ENCODE peak calls at places on chromosomes 16 and 17, in eight cellular contexts. One of them, this sample, is unnamed.

GRCh38 chr17:75490173-75490743 is 25.1 kb downstream of the CASKIN2 start:
- DNase-seq in C1 segment of cervical spinal cord: no peak
- DNase-seq in NCI-H1092 treated with DMSO at 0.1 percent for 48 hours: no peak
- DNase-seq in stimulated activated naive CD4-positive, alpha-beta T cell: no peak
- DNase-seq in hypothalamus: no peak
- DNase-seq in NCI-H1105: no peak
- DNase-seq in NCI-H748 treated with DMSO at 0.1 percent for 48 hours: no peak
- DNase-seq in pancreas: peak
- DNase-seq in this sample: no peak

GRCh38 chr16:678858-679807 is 1.1 kb upstream of the STUB1 start:
- DNase-seq in C1 segment of cervical spinal cord: no peak
- DNase-seq in NCI-H1092 treated with DMSO at 0.1 percent for 48 hours: peak
- DNase-seq in stimulated activated naive CD4-positive, alpha-beta T cell: peak
- DNase-seq in hypothalamus: no peak
- DNase-seq in NCI-H1105: no peak
- DNase-seq in NCI-H748 treated with DMSO at 0.1 percent for 48 hours: peak
- DNase-seq in pancreas: peak
- DNase-seq in this sample: peak

GRCh38 chr17:56029980-56030624 is 123.2 kb upstream of the ANKFN1 start:
- DNase-seq in C1 segment of cervical spinal cord: no peak
- DNase-seq in NCI-H1092 treated with DMSO at 0.1 percent for 48 hours: peak
- DNase-seq in stimulated activated naive CD4-positive, alpha-beta T cell: no peak
- DNase-seq in hypothalamus: no peak
- DNase-seq in NCI-H1105: no peak
- DNase-seq in NCI-H748 treated with DMSO at 0.1 percent for 48 hours: no peak
- DNase-seq in pancreas: no peak
- DNase-seq in this sample: no peak

GRCh38 chr17:79201536-79202227 is 127.1 kb downstream of the ENGASE start:
- DNase-seq in C1 segment of cervical spinal cord: no peak
- DNase-seq in NCI-H1092 treated with DMSO at 0.1 percent for 48 hours: no peak
- DNase-seq in stimulated activated naive CD4-positive, alpha-beta T cell: no peak
- DNase-seq in hypothalamus: no peak
- DNase-seq in NCI-H1105: no peak
- DNase-seq in NCI-H748 treated with DMSO at 0.1 percent for 48 hours: no peak
- DNase-seq in pancreas: no peak
- DNase-seq in this sample: no peak

GRCh38 chr16:81467072-81467471 is 22.5 kb downstream of the CMIP start:
- DNase-seq in C1 segment of cervical spinal cord: no peak
- DNase-seq in NCI-H1092 treated with DMSO at 0.1 percent for 48 hours: no peak
- DNase-seq in stimulated activated naive CD4-positive, alpha-beta T cell: no peak
- DNase-seq in hypothalamus: no peak
- DNase-seq in NCI-H1105: no peak
- DNase-seq in NCI-H748 treated with DMSO at 0.1 percent for 48 hours: no peak
- DNase-seq in pancreas: no peak
- DNase-seq in this sample: no peak

GRCh38 chr17:70168979-70169706 is at the start of gene KCNJ2:
- DNase-seq in C1 segment of cervical spinal cord: peak
- DNase-seq in NCI-H1092 treated with DMSO at 0.1 percent for 48 hours: peak
- DNase-seq in stimulated activated naive CD4-positive, alpha-beta T cell: no peak
- DNase-seq in hypothalamus: peak
- DNase-seq in NCI-H1105: peak
- DNase-seq in NCI-H748 treated with DMSO at 0.1 percent for 48 hours: peak
- DNase-seq in pancreas: peak
- DNase-seq in this sample: peak

GRCh38 chr17:40153603-40154238 is 13.4 kb downstream of the CASC3 start:
- DNase-seq in C1 segment of cervical spinal cord: no peak
- DNase-seq in NCI-H1092 treated with DMSO at 0.1 percent for 48 hours: no peak
- DNase-seq in stimulated activated naive CD4-positive, alpha-beta T cell: no peak
- DNase-seq in hypothalamus: no peak
- DNase-seq in NCI-H1105: no peak
- DNase-seq in NCI-H748 treated with DMSO at 0.1 percent for 48 hours: no peak
- DNase-seq in pancreas: no peak
- DNase-seq in this sample: no peak

GRCh38 chr16:8887952-8888560 is 5.9 kb downstream of the LITAFD start:
- DNase-seq in C1 segment of cervical spinal cord: peak
- DNase-seq in NCI-H1092 treated with DMSO at 0.1 percent for 48 hours: no peak
- DNase-seq in stimulated activated naive CD4-positive, alpha-beta T cell: no peak
- DNase-seq in hypothalamus: peak
- DNase-seq in NCI-H1105: no peak
- DNase-seq in NCI-H748 treated with DMSO at 0.1 percent for 48 hours: no peak
- DNase-seq in pancreas: no peak
- DNase-seq in this sample: no peak

GRCh38 chr17:80005360-80006338 is 30.0 kb downstream of the TBC1D16 start:
- DNase-seq in C1 segment of cervical spinal cord: no peak
- DNase-seq in NCI-H1092 treated with DMSO at 0.1 percent for 48 hours: peak
- DNase-seq in stimulated activated naive CD4-positive, alpha-beta T cell: peak
- DNase-seq in hypothalamus: peak
- DNase-seq in NCI-H1105: peak
- DNase-seq in NCI-H748 treated with DMSO at 0.1 percent for 48 hours: no peak
- DNase-seq in pancreas: peak
- DNase-seq in this sample: no peak

GRCh38 chr17:2212328-2212981 is 91.1 kb downstream of the SMG6 start:
- DNase-seq in C1 segment of cervical spinal cord: no peak
- DNase-seq in NCI-H1092 treated with DMSO at 0.1 percent for 48 hours: no peak
- DNase-seq in stimulated activated naive CD4-positive, alpha-beta T cell: no peak
- DNase-seq in hypothalamus: no peak
- DNase-seq in NCI-H1105: no peak
- DNase-seq in NCI-H748 treated with DMSO at 0.1 percent for 48 hours: no peak
- DNase-seq in pancreas: no peak
- DNase-seq in this sample: no peak

This sample was measured in anterior cingulate cortex.